ENCODE peak calls at places on chromosome 21, in four cellular contexts. One of them, this sample, is unnamed.
A peak's percentile ranks its signal among the peaks of the same experiment; 100 is the strongest.

GRCh38 chr21:17612023-17612564 is 607 bp downstream of the BTG3 start:
- DNase-seq in K562: no peak
- DNase-seq in HepG2: no peak
- DNase-seq in HCT116: no peak
- DNase-seq in this sample: no peak

GRCh38 chr21:43362306-43362927 is 64.5 kb downstream of the SIK1 start:
- DNase-seq in K562: no peak
- DNase-seq in HCT116: no peak
- DNase-seq in HepG2: no peak
- DNase-seq in this sample: no peak

GRCh38 chr21:17802568-17802967 is 16.6 kb downstream of the C21orf91 start:
- DNase-seq in HepG2: no peak
- DNase-seq in K562: no peak
- DNase-seq in HCT116: no peak
- DNase-seq in this sample: no peak

GRCh38 chr21:21084179-21084578 is 86.0 kb downstream of the NCAM2 start:
- DNase-seq in HCT116: no peak
- DNase-seq in HepG2: no peak
- DNase-seq in K562: no peak
- DNase-seq in this sample: no peak

GRCh38 chr21:34545079-34545884 is 33.3 kb upstream of the KCNE1 start:
- DNase-seq in K562: no peak
- DNase-seq in HepG2: peak; percentile 62
- DNase-seq in HCT116: peak; percentile 40
- DNase-seq in this sample: no peak

GRCh38 chr21:19123525-19123924 is 719.9 kb upstream of the TMPRSS15 start:
- DNase-seq in K562: no peak
- DNase-seq in HepG2: no peak
- DNase-seq in HCT116: no peak
- DNase-seq in this sample: no peak

GRCh38 chr21:31347435-31348032 is 3.5 kb upstream of the TIAM1 start:
- DNase-seq in K562: peak; percentile 29
- DNase-seq in HepG2: peak; percentile 38
- DNase-seq in HCT116: no peak
- DNase-seq in this sample: no peak

GRCh38 chr21:29523646-29524045 is 224.9 kb downstream of the BACH1 start:
- DNase-seq in HepG2: no peak
- DNase-seq in HCT116: no peak
- DNase-seq in K562: no peak
- DNase-seq in this sample: no peak

GRCh38 chr21:32383812-32384211 is 9.0 kb downstream of the URB1 start:
- DNase-seq in HCT116: no peak
- DNase-seq in K562: no peak
- DNase-seq in HepG2: peak; percentile 25
- DNase-seq in this sample: no peak

GRCh38 chr21:21997390-21998333 is 999.5 kb downstream of the NCAM2 start:
- DNase-seq in HCT116: no peak
- DNase-seq in HepG2: no peak
- DNase-seq in K562: no peak
- DNase-seq in this sample: no peak

GRCh38 chr21:33238146-33238545 is 8.4 kb downstream of the IFNAR2 start:
- DNase-seq in K562: no peak
- DNase-seq in HepG2: no peak
- DNase-seq in HCT116: no peak
- DNase-seq in this sample: no peak

GRCh38 chr21:33943293-33943692 is 27.7 kb upstream of the ATP5PO start:
- DNase-seq in HCT116: no peak
- DNase-seq in HepG2: no peak
- DNase-seq in K562: no peak
- DNase-seq in this sample: no peak

GRCh38 chr21:34336756-34337391 is 26.9 kb upstream of the KCNE2 start:
- DNase-seq in K562: no peak
- DNase-seq in HepG2: no peak
- DNase-seq in HCT116: no peak
- DNase-seq in this sample: no peak

GRCh38 chr21:31398574-31398973 is 54.5 kb upstream of the TIAM1 start:
- DNase-seq in HCT116: no peak
- DNase-seq in K562: no peak
- DNase-seq in HepG2: no peak
- DNase-seq in this sample: no peak

GRCh38 chr21:43194303-43195130 is 25.7 kb downstream of the CRYAA start:
- DNase-seq in K562: no peak
- DNase-seq in HepG2: peak; percentile 57
- DNase-seq in HCT116: no peak
- DNase-seq in this sample: no peak

GRCh38 chr21:17732306-17732705 is 86.8 kb downstream of the C21orf91 start:
- DNase-seq in HCT116: no peak
- DNase-seq in K562: no peak
- DNase-seq in HepG2: no peak
- DNase-seq in this sample: no peak

GRCh38 chr21:34200288-34200905 is 127.0 kb downstream of the MRPS6 start:
- DNase-seq in HCT116: no peak
- DNase-seq in HepG2: no peak
- DNase-seq in K562: no peak
- DNase-seq in this sample: no peak

GRCh38 chr21:15050588-15051377 is 14.0 kb downstream of the NRIP1 start:
- DNase-seq in HCT116: no peak
- DNase-seq in K562: no peak
- DNase-seq in HepG2: no peak
- DNase-seq in this sample: no peak

GRCh38 chr21:31526040-31526439 is 133.5 kb upstream of the SOD1 start:
- DNase-seq in HepG2: no peak
- DNase-seq in K562: no peak
- DNase-seq in HCT116: no peak
- DNase-seq in this sample: no peak

GRCh38 chr21:27365394-27365793 is 398.5 kb upstream of the ADAMTS5 start:
- DNase-seq in HCT116: no peak
- DNase-seq in HepG2: no peak
- DNase-seq in K562: no peak
- DNase-seq in this sample: no peak

GRCh38 chr21:37878946-37879660 is 37.2 kb downstream of the KCNJ6 start:
- DNase-seq in K562: peak; percentile 32
- DNase-seq in HepG2: no peak
- DNase-seq in HCT116: no peak
- DNase-seq in this sample: no peak

GRCh38 chr21:37087188-37087587 is 14.1 kb downstream of the TTC3 start:
- DNase-seq in HCT116: peak; percentile 29
- DNase-seq in HepG2: no peak
- DNase-seq in K562: peak; percentile 28
- DNase-seq in this sample: no peak

GRCh38 chr21:29075706-29076447 is 2.4 kb upstream of the CCT8 start:
- DNase-seq in HepG2: no peak
- DNase-seq in HCT116: peak; percentile 61
- DNase-seq in K562: no peak
- DNase-seq in this sample: peak; percentile 47

GRCh38 chr21:17794631-17795030 is 24.5 kb downstream of the C21orf91 start:
- DNase-seq in HepG2: no peak
- DNase-seq in K562: no peak
- DNase-seq in HCT116: no peak
- DNase-seq in this sample: no peak

GRCh38 chr21:37001446-37001845 is 5.1 kb upstream of the RIPPLY3 start:
- DNase-seq in HCT116: no peak
- DNase-seq in K562: no peak
- DNase-seq in HepG2: no peak
- DNase-seq in this sample: no peak

GRCh38 chr21:31558839-31559367 is 100.6 kb upstream of the SOD1 start:
- DNase-seq in K562: no peak
- DNase-seq in HCT116: peak; percentile 80
- DNase-seq in HepG2: no peak
- DNase-seq in this sample: no peak

GRCh38 chr21:31354604-31355443 is 10.8 kb upstream of the TIAM1 start:
- DNase-seq in K562: no peak
- DNase-seq in HCT116: peak; percentile 98
- DNase-seq in HepG2: no peak
- DNase-seq in this sample: peak; percentile 98

GRCh38 chr21:41883582-41883981 is 4.4 kb upstream of the PRDM15 start:
- DNase-seq in HepG2: no peak
- DNase-seq in HCT116: no peak
- DNase-seq in K562: no peak
- DNase-seq in this sample: no peak

GRCh38 chr21:41878831-41879189 is 334 bp downstream of the PRDM15 start:
- DNase-seq in K562: peak; percentile 92
- DNase-seq in HepG2: peak; percentile 45
- DNase-seq in HCT116: peak; percentile 54
- DNase-seq in this sample: no peak

GRCh38 chr21:41879190-41879998 is at the start of gene PRDM15:
- DNase-seq in K562: peak; percentile 92
- DNase-seq in HCT116: peak; percentile 60
- DNase-seq in HepG2: peak; percentile 55
- DNase-seq in this sample: no peak

GRCh38 chr21:41880153-41880552 is 1.0 kb upstream of the PRDM15 start:
- DNase-seq in K562: no peak
- DNase-seq in HepG2: no peak
- DNase-seq in HCT116: no peak
- DNase-seq in this sample: no peak

DNA sequence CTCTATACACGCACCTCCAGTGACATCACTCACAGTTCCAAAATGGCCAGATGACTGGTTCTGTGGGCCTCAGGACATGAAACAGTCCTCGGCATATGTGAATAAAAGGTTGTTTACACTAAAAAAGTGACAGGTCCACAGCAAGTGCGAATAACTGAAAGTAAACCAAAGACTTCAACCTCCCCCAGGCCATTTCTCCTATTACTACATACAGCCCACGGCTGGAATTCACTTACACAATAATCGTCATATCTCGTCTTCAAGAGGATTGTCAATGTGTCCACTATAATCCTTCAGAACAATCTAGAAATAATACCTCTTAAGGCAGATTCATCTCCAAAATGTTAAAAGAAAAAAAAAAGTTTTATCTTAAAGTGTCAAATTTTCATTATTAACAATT is 1.9 kb upstream of the PRDM15 start:
- DNase-seq in HepG2: no peak
- DNase-seq in K562: no peak
- DNase-seq in HCT116: no peak
- DNase-seq in this sample: no peak
- H3K4me3 ChIP-seq in HepG2: no peak overlapping the region
- H3K4me3 ChIP-seq in K562: no peak overlapping the region
- H3K4me3 ChIP-seq in HCT116: no peak overlapping the region
- H3K4me3 ChIP-seq in this sample: no peak overlapping the region

GRCh38 chr21:39153373-39153772 is 29.9 kb downstream of the PSMG1 start:
- DNase-seq in HCT116: no peak
- DNase-seq in HepG2: no peak
- DNase-seq in K562: peak; percentile 56
- DNase-seq in this sample: no peak

GRCh38 chr21:39153842-39154241 is 29.4 kb downstream of the PSMG1 start:
- DNase-seq in HCT116: no peak
- DNase-seq in K562: no peak
- DNase-seq in HepG2: no peak
- DNase-seq in this sample: no peak

GRCh38 chr21:39159342-39160063 is 23.7 kb downstream of the PSMG1 start:
- DNase-seq in HCT116: no peak
- DNase-seq in K562: no peak
- DNase-seq in HepG2: no peak
- DNase-seq in this sample: no peak

GRCh38 chr21:39156024-39156423 is 27.2 kb downstream of the PSMG1 start:
- DNase-seq in HepG2: no peak
- DNase-seq in K562: no peak
- DNase-seq in HCT116: no peak
- DNase-seq in this sample: no peak

GRCh38 chr21:39155578-39155977 is 27.7 kb downstream of the PSMG1 start:
- DNase-seq in HepG2: no peak
- DNase-seq in K562: no peak
- DNase-seq in HCT116: no peak
- DNase-seq in this sample: no peak
- TF ChIP-seq SIN3A in HepG2: no peak
- TF ChIP-seq SIN3A in K562: no peak
- TF ChIP-seq SIN3A in HCT116: no peak
- TF ChIP-seq SIN3A in this sample: no peak

GRCh38 chr21:25503981-25504380 is 103.3 kb downstream of the MRPL39 start:
- DNase-seq in HCT116: no peak
- DNase-seq in K562: no peak
- DNase-seq in HepG2: no peak
- DNase-seq in this sample: no peak

GRCh38 chr21:25506268-25506667 is 101.0 kb downstream of the MRPL39 start:
- DNase-seq in K562: no peak
- DNase-seq in HepG2: no peak
- DNase-seq in HCT116: no peak
- DNase-seq in this sample: no peak

GRCh38 chr21:25501448-25501847 is 105.8 kb downstream of the MRPL39 start:
- DNase-seq in K562: no peak
- DNase-seq in HepG2: no peak
- DNase-seq in HCT116: no peak
- DNase-seq in this sample: no peak

GRCh38 chr21:25500598-25500997 is 106.7 kb downstream of the MRPL39 start:
- DNase-seq in K562: no peak
- DNase-seq in HCT116: no peak
- DNase-seq in HepG2: no peak
- DNase-seq in this sample: no peak

DNA sequence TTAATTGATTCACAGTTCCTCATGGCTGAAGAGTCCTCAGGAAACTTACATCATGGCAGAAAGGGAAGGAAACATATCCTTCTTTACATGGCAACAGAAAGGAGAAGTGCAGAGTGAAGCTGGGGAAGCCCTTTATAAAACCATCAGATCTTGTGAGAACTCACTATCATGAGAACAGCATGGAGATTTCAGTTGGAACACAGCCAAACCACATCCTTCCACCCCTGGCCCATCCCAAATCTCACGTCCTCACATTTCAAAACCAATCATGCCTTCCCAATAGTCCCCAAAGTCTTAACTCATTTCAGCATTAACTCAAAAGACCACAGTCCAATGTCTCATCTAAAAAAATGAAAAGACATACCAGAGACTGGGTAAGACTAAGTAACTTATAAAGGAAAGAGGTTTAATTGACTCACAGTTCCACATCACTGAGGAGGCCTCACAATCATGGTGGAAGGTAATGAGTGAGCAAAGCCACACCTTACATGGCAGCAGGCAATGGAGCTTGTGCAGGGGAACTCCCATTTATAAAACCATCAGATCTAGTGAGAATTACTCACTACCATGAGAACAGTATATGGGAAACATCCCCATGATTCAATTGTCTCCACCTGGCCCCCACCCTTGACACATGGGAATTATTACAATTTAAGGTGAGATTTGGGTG is 105.2 kb downstream of the MRPL39 start:
- DNase-seq in K562: no peak
- DNase-seq in HCT116: no peak
- DNase-seq in HepG2: no peak
- DNase-seq in this sample: no peak
- TF ChIP-seq POLR2AphosphoS5 in K562: no peak
- TF ChIP-seq POLR2AphosphoS5 in HCT116: no peak
- TF ChIP-seq POLR2AphosphoS5 in HepG2: no peak
- TF ChIP-seq POLR2AphosphoS5 in this sample: no peak

GRCh38 chr21:35908311-35909078 is 151.8 kb downstream of the SETD4 start:
- DNase-seq in K562: no peak
- DNase-seq in HCT116: no peak
- DNase-seq in HepG2: no peak
- DNase-seq in this sample: no peak

GRCh38 chr21:35909456-35910178 is 150.7 kb downstream of the SETD4 start:
- DNase-seq in HepG2: no peak
- DNase-seq in K562: no peak
- DNase-seq in HCT116: no peak
- DNase-seq in this sample: no peak

GRCh38 chr21:35906587-35906986 is 153.7 kb downstream of the SETD4 start:
- DNase-seq in HCT116: no peak
- DNase-seq in HepG2: no peak
- DNase-seq in K562: no peak
- DNase-seq in this sample: no peak

GRCh38 chr21:35904995-35905972 is 155.0 kb downstream of the SETD4 start:
- DNase-seq in HCT116: no peak
- DNase-seq in K562: no peak
- DNase-seq in HepG2: no peak
- DNase-seq in this sample: no peak

GRCh38 chr21:35905973-35906357 is 154.4 kb downstream of the SETD4 start:
- DNase-seq in K562: no peak
- DNase-seq in HCT116: no peak
- DNase-seq in HepG2: no peak
- DNase-seq in this sample: no peak
- H3K4me3 ChIP-seq in K562: no peak overlapping the region
- H3K4me3 ChIP-seq in HCT116: no peak overlapping the region
- H3K4me3 ChIP-seq in HepG2: no peak overlapping the region
- H3K4me3 ChIP-seq in this sample: no peak overlapping the region